ENCODE peak calls at places on chromosomes 7 and 10, in four cellular contexts. One of them, this sample, is unnamed.

GRCh38 chr7:149783386-149784250 is 10.2 kb upstream of the ZNF467 start:
- DNase-seq in Caco-2: no peak
- DNase-seq in lower lobe of right lung: no peak
- DNase-seq in sigmoid colon: no peak
- DNase-seq in this sample: no peak

GRCh38 chr7:141012044-141012685 is 2.6 kb downstream of the MRPS33 start:
- DNase-seq in Caco-2: peak; percentile 81
- DNase-seq in lower lobe of right lung: peak; percentile 49
- DNase-seq in sigmoid colon: no peak
- DNase-seq in this sample: peak; percentile 91

GRCh38 chr7:40815512-40815911 is 680.7 kb downstream of the SUGCT start:
- DNase-seq in Caco-2: no peak
- DNase-seq in lower lobe of right lung: no peak
- DNase-seq in sigmoid colon: no peak
- DNase-seq in this sample: no peak

GRCh38 chr7:15950299-15950698 is 263.8 kb upstream of the MEOX2 start:
- DNase-seq in Caco-2: no peak
- DNase-seq in lower lobe of right lung: no peak
- DNase-seq in sigmoid colon: no peak
- DNase-seq in this sample: no peak

GRCh38 chr7:875476-876076 is 778 bp upstream of the GET4 start:
- DNase-seq in Caco-2: no peak
- DNase-seq in lower lobe of right lung: no peak
- DNase-seq in sigmoid colon: no peak
- DNase-seq in this sample: no peak

GRCh38 chr10:74063256-74063655 is 65.3 kb downstream of the VCL start:
- DNase-seq in Caco-2: no peak
- DNase-seq in lower lobe of right lung: no peak
- DNase-seq in sigmoid colon: no peak
- DNase-seq in this sample: no peak

GRCh38 chr10:15068802-15069201 is 19.8 kb downstream of the ACBD7 start:
- DNase-seq in Caco-2: no peak
- DNase-seq in lower lobe of right lung: no peak
- DNase-seq in sigmoid colon: no peak
- DNase-seq in this sample: no peak

GRCh38 chr10:116774728-116775151 is 32.4 kb upstream of the HSPA12A start:
- DNase-seq in Caco-2: no peak
- DNase-seq in lower lobe of right lung: no peak
- DNase-seq in sigmoid colon: peak; percentile 53
- DNase-seq in this sample: peak; percentile 23

GRCh38 chr7:151246161-151247015 is 2.1 kb downstream of the SMARCD3 start:
- DNase-seq in Caco-2: no peak
- DNase-seq in lower lobe of right lung: peak; percentile 35
- DNase-seq in sigmoid colon: peak; percentile 71
- DNase-seq in this sample: no peak

GRCh38 chr7:71645836-71646235 is 513.9 kb downstream of the GALNT17 start:
- DNase-seq in Caco-2: no peak
- DNase-seq in lower lobe of right lung: no peak
- DNase-seq in sigmoid colon: no peak
- DNase-seq in this sample: no peak

GRCh38 chr7:22109761-22110160 is 164.1 kb upstream of the CDCA7L start:
- DNase-seq in Caco-2: peak; percentile 57
- DNase-seq in lower lobe of right lung: peak; percentile 56
- DNase-seq in sigmoid colon: no peak
- DNase-seq in this sample: peak; percentile 56

GRCh38 chr7:137968890-137969289 is 33.0 kb downstream of the CREB3L2 start:
- DNase-seq in Caco-2: no peak
- DNase-seq in lower lobe of right lung: no peak
- DNase-seq in sigmoid colon: no peak
- DNase-seq in this sample: no peak

GRCh38 chr10:103441206-103441605 is 11.0 kb downstream of the CALHM2 start:
- DNase-seq in Caco-2: no peak
- DNase-seq in lower lobe of right lung: no peak
- DNase-seq in sigmoid colon: no peak
- DNase-seq in this sample: no peak

GRCh38 chr10:5447611-5448071 is 35.3 kb downstream of the NET1 start:
- DNase-seq in Caco-2: no peak
- DNase-seq in lower lobe of right lung: no peak
- DNase-seq in sigmoid colon: no peak
- DNase-seq in this sample: peak; percentile 61

GRCh38 chr10:100637785-100638184 is 102.0 kb downstream of the HIF1AN start:
- DNase-seq in Caco-2: peak; percentile 51
- DNase-seq in lower lobe of right lung: no peak
- DNase-seq in sigmoid colon: no peak
- DNase-seq in this sample: no peak

GRCh38 chr10:32446701-32447406 is 914 bp downstream of the CCDC7 start:
- DNase-seq in Caco-2: no peak
- DNase-seq in lower lobe of right lung: no peak
- DNase-seq in sigmoid colon: no peak
- DNase-seq in this sample: peak; percentile 28

GRCh38 chr10:109886788-109887155 is 36.5 kb downstream of the XPNPEP1 start:
- DNase-seq in Caco-2: no peak
- DNase-seq in lower lobe of right lung: no peak
- DNase-seq in sigmoid colon: no peak
- DNase-seq in this sample: no peak

GRCh38 chr7:4255336-4255735 is 426.8 kb upstream of the FOXK1 start:
- DNase-seq in Caco-2: no peak
- DNase-seq in lower lobe of right lung: no peak
- DNase-seq in sigmoid colon: no peak
- DNase-seq in this sample: no peak

GRCh38 chr7:147400926-147401325 is 1189.6 kb upstream of the C7orf33 start:
- DNase-seq in Caco-2: no peak
- DNase-seq in lower lobe of right lung: no peak
- DNase-seq in sigmoid colon: no peak
- DNase-seq in this sample: no peak

GRCh38 chr10:100019824-100020160 is 10.0 kb upstream of the DNMBP start:
- DNase-seq in Caco-2: peak; percentile 81
- DNase-seq in lower lobe of right lung: no peak
- DNase-seq in sigmoid colon: no peak
- DNase-seq in this sample: no peak

GRCh38 chr7:124489082-124489819 is 276.3 kb downstream of the GPR37 start:
- DNase-seq in Caco-2: no peak
- DNase-seq in lower lobe of right lung: no peak
- DNase-seq in sigmoid colon: no peak
- DNase-seq in this sample: no peak

GRCh38 chr10:52883996-52884871 is 111.7 kb upstream of the MBL2 start:
- DNase-seq in Caco-2: peak; percentile 96
- DNase-seq in lower lobe of right lung: no peak
- DNase-seq in sigmoid colon: no peak
- DNase-seq in this sample: peak; percentile 71

GRCh38 chr7:50605059-50605458 is 39.9 kb upstream of the DDC start:
- DNase-seq in Caco-2: no peak
- DNase-seq in lower lobe of right lung: no peak
- DNase-seq in sigmoid colon: no peak
- DNase-seq in this sample: no peak

GRCh38 chr10:73076361-73077183 is 20.1 kb downstream of the P4HA1 start:
- DNase-seq in Caco-2: no peak
- DNase-seq in lower lobe of right lung: no peak
- DNase-seq in sigmoid colon: peak; percentile 90
- DNase-seq in this sample: no peak

GRCh38 chr7:155009570-155010157 is 6.7 kb upstream of the PAXIP1 start:
- DNase-seq in Caco-2: no peak
- DNase-seq in lower lobe of right lung: no peak
- DNase-seq in sigmoid colon: no peak
- DNase-seq in this sample: peak; percentile 18

GRCh38 chr7:98913612-98914011 is 35.3 kb downstream of the TRRAP start:
- DNase-seq in Caco-2: no peak
- DNase-seq in lower lobe of right lung: no peak
- DNase-seq in sigmoid colon: no peak
- DNase-seq in this sample: no peak

DNA sequence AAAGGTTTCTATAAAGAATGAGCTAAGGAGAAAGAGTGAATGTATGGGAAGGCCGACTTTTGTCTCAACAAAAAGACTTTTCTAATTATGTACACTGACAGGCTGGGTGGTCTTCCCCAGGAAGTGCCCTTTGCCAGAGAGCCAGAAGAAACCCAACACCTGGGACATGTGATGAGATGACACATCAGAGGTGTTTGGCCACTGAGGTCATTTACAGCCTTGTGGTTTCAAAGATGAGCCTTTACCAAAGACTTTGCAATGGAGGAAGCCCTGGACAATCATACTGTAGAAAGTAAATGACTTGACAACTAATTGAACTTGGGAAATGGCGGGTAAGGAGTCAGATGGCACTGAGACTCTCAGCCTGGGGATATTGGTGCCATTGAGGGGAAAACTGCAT is 3.4 kb upstream of the NRG3 start:
- DNase-seq in Caco-2: no peak
- DNase-seq in lower lobe of right lung: no peak
- DNase-seq in sigmoid colon: no peak
- DNase-seq in this sample: no peak
- H3K27me3 ChIP-seq in Caco-2: no peaks in the 10 kb centered on the region
- H3K27me3 ChIP-seq in lower lobe of right lung: peaks cover 37% of the 10 kb centered on the region
- H3K27me3 ChIP-seq in sigmoid colon: peaks cover 51% of the 10 kb centered on the region
- H3K27me3 ChIP-seq in this sample: peaks cover 20% of the 10 kb centered on the region

GRCh38 chr7:29808075-29808786 is 1.9 kb downstream of the WIPF3 start:
- DNase-seq in Caco-2: no peak
- DNase-seq in lower lobe of right lung: no peak
- DNase-seq in sigmoid colon: no peak
- DNase-seq in this sample: no peak
- H3K27me3 ChIP-seq in Caco-2: no peaks in the 10 kb centered on the region
- H3K27me3 ChIP-seq in lower lobe of right lung: peaks cover 73% of the 10 kb centered on the region
- H3K27me3 ChIP-seq in sigmoid colon: peaks cover 28% of the 10 kb centered on the region
- H3K27me3 ChIP-seq in this sample: no peaks in the 10 kb centered on the region

GRCh38 chr10:80289451-80290287 is at the start of gene MAT1A:
- DNase-seq in Caco-2: peak; percentile 66
- DNase-seq in lower lobe of right lung: no peak
- DNase-seq in sigmoid colon: no peak
- DNase-seq in this sample: peak; percentile 59
- H3K27me3 ChIP-seq in Caco-2: no peaks in the 10 kb centered on the region
- H3K27me3 ChIP-seq in lower lobe of right lung: no peaks in the 10 kb centered on the region
- H3K27me3 ChIP-seq in sigmoid colon: no peaks in the 10 kb centered on the region
- H3K27me3 ChIP-seq in this sample: no peaks in the 10 kb centered on the region

GRCh38 chr10:70284542-70285150 is 842 bp upstream of the NPFFR1 start:
- DNase-seq in Caco-2: no peak
- DNase-seq in lower lobe of right lung: no peak
- DNase-seq in sigmoid colon: no peak
- DNase-seq in this sample: no peak

GRCh38 chr10:70283071-70283444 is 746 bp downstream of the NPFFR1 start:
- DNase-seq in Caco-2: no peak
- DNase-seq in lower lobe of right lung: no peak
- DNase-seq in sigmoid colon: no peak
- DNase-seq in this sample: no peak

GRCh38 chr10:70283445-70284399 is at the start of gene NPFFR1:
- DNase-seq in Caco-2: no peak
- DNase-seq in lower lobe of right lung: no peak
- DNase-seq in sigmoid colon: no peak
- DNase-seq in this sample: no peak

GRCh38 chr10:70286616-70287015 is 2.8 kb upstream of the NPFFR1 start:
- DNase-seq in Caco-2: no peak
- DNase-seq in lower lobe of right lung: no peak
- DNase-seq in sigmoid colon: no peak
- DNase-seq in this sample: no peak

DNA sequence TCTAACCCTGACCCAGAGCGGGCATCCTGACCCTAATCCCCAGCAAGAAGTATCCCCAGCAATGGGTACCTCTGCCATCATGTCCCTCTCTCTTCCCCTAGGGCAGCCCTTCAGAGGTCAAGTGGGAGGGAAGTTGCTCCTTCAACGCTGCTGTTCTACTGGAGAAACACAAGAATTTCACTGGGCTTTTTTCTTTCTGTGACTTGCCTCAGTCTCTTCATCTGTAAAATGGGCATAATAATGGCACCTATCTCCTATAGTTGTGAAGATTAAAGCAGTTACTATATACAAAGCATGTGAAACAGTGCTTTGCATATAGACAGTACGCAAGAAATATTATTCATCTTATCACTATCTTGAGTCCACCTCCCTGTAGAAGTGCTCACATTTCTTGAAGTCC is 1.6 kb upstream of the NPFFR1 start:
- DNase-seq in Caco-2: no peak
- DNase-seq in lower lobe of right lung: no peak
- DNase-seq in sigmoid colon: peak; percentile 18
- DNase-seq in this sample: no peak
- H3K27me3 ChIP-seq in Caco-2: no peaks in the 10 kb centered on the region
- H3K27me3 ChIP-seq in lower lobe of right lung: peaks cover 38% of the 10 kb centered on the region
- H3K27me3 ChIP-seq in sigmoid colon: peaks cover 49% of the 10 kb centered on the region
- H3K27me3 ChIP-seq in this sample: peaks cover 6% of the 10 kb centered on the region

GRCh38 chr10:23693398-23693797 is 254.5 kb downstream of the OTUD1 start:
- DNase-seq in Caco-2: no peak
- DNase-seq in lower lobe of right lung: peak; percentile 43
- DNase-seq in sigmoid colon: no peak
- DNase-seq in this sample: no peak
- H3K27me3 ChIP-seq in Caco-2: no peaks in the 10 kb centered on the region
- H3K27me3 ChIP-seq in lower lobe of right lung: peaks cover 52% of the 10 kb centered on the region
- H3K27me3 ChIP-seq in sigmoid colon: peaks cover 38% of the 10 kb centered on the region
- H3K27me3 ChIP-seq in this sample: no peaks in the 10 kb centered on the region

DNA sequence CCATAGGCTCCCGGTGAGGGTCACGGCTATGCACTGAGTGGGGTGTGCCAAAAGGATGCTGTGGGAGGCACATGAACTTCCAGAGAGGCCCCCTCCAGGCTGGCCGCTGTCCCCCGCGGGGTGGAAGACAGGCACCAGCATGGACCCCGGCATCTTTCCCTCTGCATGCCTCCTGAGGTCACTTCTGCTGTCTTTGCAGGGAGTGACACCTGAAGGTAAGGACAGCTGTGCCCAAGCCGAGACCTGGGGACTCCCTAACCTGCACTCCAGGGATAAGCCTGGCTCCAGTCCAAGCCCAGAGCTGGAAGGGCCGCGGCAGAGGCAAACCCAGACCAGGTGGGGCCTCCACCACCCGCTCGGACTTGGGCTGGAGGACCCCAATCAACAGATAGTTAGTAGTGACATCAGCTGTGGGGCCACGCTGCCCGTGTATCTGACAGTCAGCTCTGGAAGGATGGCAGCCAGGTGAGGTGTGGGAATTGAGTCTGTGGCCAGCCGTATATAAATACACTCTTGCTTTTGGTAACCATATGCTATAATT is 340.7 kb upstream of the MKI67 start:
- DNase-seq in Caco-2: no peak
- DNase-seq in lower lobe of right lung: no peak
- DNase-seq in sigmoid colon: no peak
- DNase-seq in this sample: no peak
- H3K27me3 ChIP-seq in Caco-2: no peaks in the 10 kb centered on the region
- H3K27me3 ChIP-seq in lower lobe of right lung: no peaks in the 10 kb centered on the region
- H3K27me3 ChIP-seq in sigmoid colon: peaks cover 16% of the 10 kb centered on the region
- H3K27me3 ChIP-seq in this sample: no peaks in the 10 kb centered on the region

DNA sequence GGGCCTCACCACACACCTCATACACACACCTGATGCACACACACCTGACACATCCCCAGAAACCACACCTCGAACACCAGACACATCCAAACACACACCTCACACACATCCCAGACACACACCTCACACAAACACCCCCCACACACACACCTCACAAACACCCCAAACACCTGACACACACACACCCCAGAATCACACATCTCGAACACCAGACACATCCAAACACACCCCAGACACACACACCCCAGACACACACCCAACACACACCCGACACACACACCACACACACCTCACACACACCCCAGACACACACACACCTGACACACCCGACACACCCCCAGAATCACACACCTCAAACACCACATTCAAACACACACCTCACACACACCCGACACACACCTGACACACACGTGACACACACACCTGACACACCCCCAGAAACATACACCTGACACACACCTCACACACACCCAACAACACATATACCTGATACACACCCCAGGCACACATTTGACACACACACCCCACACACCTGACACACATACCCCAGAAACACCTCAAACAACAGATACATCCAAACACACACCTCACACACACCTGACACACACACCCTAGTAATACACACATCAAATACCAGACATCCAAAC is 506 bp upstream of the CALY start:
- DNase-seq in Caco-2: no peak
- DNase-seq in lower lobe of right lung: no peak
- DNase-seq in sigmoid colon: no peak
- DNase-seq in this sample: no peak
- H3K27me3 ChIP-seq in Caco-2: peaks cover 4% of the 10 kb centered on the region
- H3K27me3 ChIP-seq in lower lobe of right lung: peaks cover 43% of the 10 kb centered on the region
- H3K27me3 ChIP-seq in sigmoid colon: peaks cover 91% of the 10 kb centered on the region
- H3K27me3 ChIP-seq in this sample: peaks cover 30% of the 10 kb centered on the region

This sample was measured in small intestine.